ENCODE peak calls at places on chromosome 22, in five cellular contexts. One of them, this sample, is unnamed.

GRCh38 chr22:43263645-43264514 is 76.9 kb upstream of the TTLL12 start:
- DNase-seq in putamen: no peak
- DNase-seq in H4: peak
- DNase-seq in upper lobe of right lung: no peak
- DNase-seq in NCI-H2081 treated with DMSO at 0.1 percent for 48 hours: no peak
- DNase-seq in this sample: peak

GRCh38 chr22:44407404-44408226 is 90.4 kb downstream of the RTL6 start:
- DNase-seq in putamen: no peak
- DNase-seq in H4: no peak
- DNase-seq in upper lobe of right lung: peak
- DNase-seq in NCI-H2081 treated with DMSO at 0.1 percent for 48 hours: no peak
- DNase-seq in this sample: no peak

GRCh38 chr22:47862394-47862793 is 1099.9 kb downstream of the TBC1D22A start:
- DNase-seq in putamen: no peak
- DNase-seq in H4: no peak
- DNase-seq in upper lobe of right lung: no peak
- DNase-seq in NCI-H2081 treated with DMSO at 0.1 percent for 48 hours: no peak
- DNase-seq in this sample: no peak

GRCh38 chr22:50469377-50470305 is 5.2 kb downstream of the SBF1 start:
- DNase-seq in putamen: no peak
- DNase-seq in H4: peak
- DNase-seq in upper lobe of right lung: peak
- DNase-seq in NCI-H2081 treated with DMSO at 0.1 percent for 48 hours: no peak
- DNase-seq in this sample: no peak

GRCh38 chr22:49738006-49738405 is 89.7 kb downstream of the BRD1 start:
- DNase-seq in putamen: no peak
- DNase-seq in H4: no peak
- DNase-seq in upper lobe of right lung: peak
- DNase-seq in NCI-H2081 treated with DMSO at 0.1 percent for 48 hours: no peak
- DNase-seq in this sample: no peak

GRCh38 chr22:49826603-49827306 is 918 bp downstream of the BRD1 start:
- DNase-seq in putamen: peak
- DNase-seq in H4: no peak
- DNase-seq in upper lobe of right lung: peak
- DNase-seq in NCI-H2081 treated with DMSO at 0.1 percent for 48 hours: no peak
- DNase-seq in this sample: no peak

GRCh38 chr22:41217553-41218157 is 12.5 kb downstream of the L3MBTL2 start:
- DNase-seq in putamen: no peak
- DNase-seq in H4: no peak
- DNase-seq in upper lobe of right lung: peak
- DNase-seq in NCI-H2081 treated with DMSO at 0.1 percent for 48 hours: no peak
- DNase-seq in this sample: peak

GRCh38 chr22:19818264-19819208 is 36.1 kb downstream of the GNB1L start:
- DNase-seq in putamen: no peak
- DNase-seq in H4: no peak
- DNase-seq in upper lobe of right lung: peak
- DNase-seq in NCI-H2081 treated with DMSO at 0.1 percent for 48 hours: no peak
- DNase-seq in this sample: no peak

GRCh38 chr22:34604312-34604711 is 461.6 kb upstream of the ISX start:
- DNase-seq in putamen: no peak
- DNase-seq in H4: no peak
- DNase-seq in upper lobe of right lung: no peak
- DNase-seq in NCI-H2081 treated with DMSO at 0.1 percent for 48 hours: no peak
- DNase-seq in this sample: no peak

GRCh38 chr22:50438305-50439275 is 36.2 kb downstream of the SBF1 start:
- DNase-seq in putamen: no peak
- DNase-seq in H4: no peak
- DNase-seq in upper lobe of right lung: no peak
- DNase-seq in NCI-H2081 treated with DMSO at 0.1 percent for 48 hours: no peak
- DNase-seq in this sample: no peak

GRCh38 chr22:46619830-46620501 is at the start of gene GRAMD4:
- DNase-seq in putamen: peak
- DNase-seq in H4: no peak
- DNase-seq in upper lobe of right lung: no peak
- DNase-seq in NCI-H2081 treated with DMSO at 0.1 percent for 48 hours: no peak
- DNase-seq in this sample: peak

GRCh38 chr22:36910461-36910860 is 3.0 kb upstream of the CSF2RB start:
- DNase-seq in putamen: no peak
- DNase-seq in H4: no peak
- DNase-seq in upper lobe of right lung: no peak
- DNase-seq in NCI-H2081 treated with DMSO at 0.1 percent for 48 hours: no peak
- DNase-seq in this sample: no peak

GRCh38 chr22:26452236-26453016 is 23.4 kb downstream of the ASPHD2 start:
- DNase-seq in putamen: no peak
- DNase-seq in H4: no peak
- DNase-seq in upper lobe of right lung: no peak
- DNase-seq in NCI-H2081 treated with DMSO at 0.1 percent for 48 hours: no peak
- DNase-seq in this sample: no peak

GRCh38 chr22:28951969-28952521 is 68.7 kb downstream of the ZNRF3 start:
- DNase-seq in putamen: no peak
- DNase-seq in H4: no peak
- DNase-seq in upper lobe of right lung: no peak
- DNase-seq in NCI-H2081 treated with DMSO at 0.1 percent for 48 hours: no peak
- DNase-seq in this sample: no peak

GRCh38 chr22:38069372-38070249 is 12.4 kb downstream of the PICK1 start:
- DNase-seq in putamen: peak
- DNase-seq in H4: no peak
- DNase-seq in upper lobe of right lung: no peak
- DNase-seq in NCI-H2081 treated with DMSO at 0.1 percent for 48 hours: peak
- DNase-seq in this sample: peak

GRCh38 chr22:42434748-42435425 is 2.7 kb upstream of the NFAM1 start:
- DNase-seq in putamen: no peak
- DNase-seq in H4: no peak
- DNase-seq in upper lobe of right lung: no peak
- DNase-seq in NCI-H2081 treated with DMSO at 0.1 percent for 48 hours: no peak
- DNase-seq in this sample: no peak

GRCh38 chr22:45441158-45441557 is 27.7 kb downstream of the RIBC2 start:
- DNase-seq in putamen: no peak
- DNase-seq in H4: peak
- DNase-seq in upper lobe of right lung: no peak
- DNase-seq in NCI-H2081 treated with DMSO at 0.1 percent for 48 hours: no peak
- DNase-seq in this sample: peak

GRCh38 chr22:49968831-49969661 is 8.5 kb downstream of the PIM3 start:
- DNase-seq in putamen: no peak
- DNase-seq in H4: no peak
- DNase-seq in upper lobe of right lung: peak
- DNase-seq in NCI-H2081 treated with DMSO at 0.1 percent for 48 hours: no peak
- DNase-seq in this sample: no peak

GRCh38 chr22:38824587-38824986 is 19.2 kb downstream of the NPTXR start:
- DNase-seq in putamen: peak
- DNase-seq in H4: peak
- DNase-seq in upper lobe of right lung: no peak
- DNase-seq in NCI-H2081 treated with DMSO at 0.1 percent for 48 hours: no peak
- DNase-seq in this sample: peak

GRCh38 chr22:30732426-30732825 is 37.8 kb downstream of the OSBP2 start:
- DNase-seq in putamen: no peak
- DNase-seq in H4: no peak
- DNase-seq in upper lobe of right lung: no peak
- DNase-seq in NCI-H2081 treated with DMSO at 0.1 percent for 48 hours: no peak
- DNase-seq in this sample: no peak

GRCh38 chr22:37566903-37567798 is 6.9 kb downstream of the CDC42EP1 start:
- DNase-seq in putamen: no peak
- DNase-seq in H4: peak
- DNase-seq in upper lobe of right lung: peak
- DNase-seq in NCI-H2081 treated with DMSO at 0.1 percent for 48 hours: no peak
- DNase-seq in this sample: peak

GRCh38 chr22:36052505-36052941 is 23.9 kb upstream of the RBFOX2 start:
- DNase-seq in putamen: no peak
- DNase-seq in H4: peak
- DNase-seq in upper lobe of right lung: no peak
- DNase-seq in NCI-H2081 treated with DMSO at 0.1 percent for 48 hours: no peak
- DNase-seq in this sample: no peak

GRCh38 chr22:44443641-44444235 is 54.3 kb downstream of the RTL6 start:
- DNase-seq in putamen: no peak
- DNase-seq in H4: no peak
- DNase-seq in upper lobe of right lung: peak
- DNase-seq in NCI-H2081 treated with DMSO at 0.1 percent for 48 hours: no peak
- DNase-seq in this sample: no peak

GRCh38 chr22:37498289-37498909 is 12.2 kb upstream of the MFNG start:
- DNase-seq in putamen: no peak
- DNase-seq in H4: no peak
- DNase-seq in upper lobe of right lung: peak
- DNase-seq in NCI-H2081 treated with DMSO at 0.1 percent for 48 hours: no peak
- DNase-seq in this sample: no peak

GRCh38 chr22:29947410-29948387 is 64.7 kb downstream of the MTMR3 start:
- DNase-seq in putamen: no peak
- DNase-seq in H4: no peak
- DNase-seq in upper lobe of right lung: no peak
- DNase-seq in NCI-H2081 treated with DMSO at 0.1 percent for 48 hours: no peak
- DNase-seq in this sample: no peak

GRCh38 chr22:49922926-49923325 is 4.5 kb downstream of the CRELD2 start:
- DNase-seq in putamen: no peak
- DNase-seq in H4: no peak
- DNase-seq in upper lobe of right lung: no peak
- DNase-seq in NCI-H2081 treated with DMSO at 0.1 percent for 48 hours: no peak
- DNase-seq in this sample: no peak

GRCh38 chr22:41500303-41500702 is 31.4 kb downstream of the ACO2 start:
- DNase-seq in putamen: no peak
- DNase-seq in H4: no peak
- DNase-seq in upper lobe of right lung: no peak
- DNase-seq in NCI-H2081 treated with DMSO at 0.1 percent for 48 hours: no peak
- DNase-seq in this sample: no peak

GRCh38 chr22:35212020-35212419 is 45.3 kb upstream of the HMGXB4 start:
- DNase-seq in putamen: no peak
- DNase-seq in H4: peak
- DNase-seq in upper lobe of right lung: no peak
- DNase-seq in NCI-H2081 treated with DMSO at 0.1 percent for 48 hours: no peak
- DNase-seq in this sample: no peak

GRCh38 chr22:17807571-17808410 is 33.5 kb upstream of the BID start:
- DNase-seq in putamen: no peak
- DNase-seq in H4: no peak
- DNase-seq in upper lobe of right lung: peak
- DNase-seq in NCI-H2081 treated with DMSO at 0.1 percent for 48 hours: no peak
- DNase-seq in this sample: no peak

GRCh38 chr22:19537941-19538488 is 13.8 kb upstream of the CLDN5 start:
- DNase-seq in putamen: no peak
- DNase-seq in H4: no peak
- DNase-seq in upper lobe of right lung: no peak
- DNase-seq in NCI-H2081 treated with DMSO at 0.1 percent for 48 hours: no peak
- DNase-seq in this sample: no peak

GRCh38 chr22:27987557-27987956 is 68.5 kb upstream of the PITPNB start:
- DNase-seq in putamen: no peak
- DNase-seq in H4: peak
- DNase-seq in upper lobe of right lung: no peak
- DNase-seq in NCI-H2081 treated with DMSO at 0.1 percent for 48 hours: no peak
- DNase-seq in this sample: no peak

GRCh38 chr22:49689858-49690257 is 137.8 kb downstream of the BRD1 start:
- DNase-seq in putamen: no peak
- DNase-seq in H4: no peak
- DNase-seq in upper lobe of right lung: no peak
- DNase-seq in NCI-H2081 treated with DMSO at 0.1 percent for 48 hours: no peak
- DNase-seq in this sample: no peak

GRCh38 chr22:47190276-47190956 is 428.0 kb downstream of the TBC1D22A start:
- DNase-seq in putamen: no peak
- DNase-seq in H4: no peak
- DNase-seq in upper lobe of right lung: peak
- DNase-seq in NCI-H2081 treated with DMSO at 0.1 percent for 48 hours: no peak
- DNase-seq in this sample: no peak

GRCh38 chr22:45212306-45212709 is 28.4 kb downstream of the KIAA0930 start:
- DNase-seq in putamen: peak
- DNase-seq in H4: peak
- DNase-seq in upper lobe of right lung: peak
- DNase-seq in NCI-H2081 treated with DMSO at 0.1 percent for 48 hours: no peak
- DNase-seq in this sample: peak

GRCh38 chr22:49881856-49882255 is 28.2 kb downstream of the ZBED4 start:
- DNase-seq in putamen: no peak
- DNase-seq in H4: no peak
- DNase-seq in upper lobe of right lung: no peak
- DNase-seq in NCI-H2081 treated with DMSO at 0.1 percent for 48 hours: no peak
- DNase-seq in this sample: no peak

GRCh38 chr22:23894710-23895598 is 771 bp downstream of the MIF start:
- DNase-seq in putamen: peak
- DNase-seq in H4: peak
- DNase-seq in upper lobe of right lung: peak
- DNase-seq in NCI-H2081 treated with DMSO at 0.1 percent for 48 hours: no peak
- DNase-seq in this sample: peak